ENCODE peak calls at places on chromosome 20, in seven cellular contexts. R is activated effector memory CD4-positive, alpha-beta T cell treated with Interleukin-2 at 50 U/mL for 16 hours; Z is psoas muscle; B is activated T-helper 1 cell treated with anti-CD3 and anti-CD28 coated beads, Interleukin-2, amount 50 U/mL, for 16 hours; E is M059J; L is nucleus accumbens; T is NCI-H2029 treated with DMSO at 0.1 percent for 48 hours. W is an unnamed sample.
A peak's percentile ranks its signal among the peaks of the same experiment; 100 is the strongest.

GRCh38 chr20:53872081-53872541 is 198.3 kb downstream of the BCAS1 start:
- DNase-seq in R (no peak), T (no peak), B (no peak), E (peak; percentile 46), Z (no peak), L (no peak), W (no peak)

GRCh38 chr20:49427751-49428518 is 54.5 kb downstream of the KCNB1 start:
- DNase-seq in L (no peak), Z (no peak), R (no peak), T (no peak), B (no peak), E (no peak), W (no peak)

GRCh38 chr20:47173596-47174216 is 182.8 kb downstream of the ZMYND8 start:
- DNase-seq in R (no peak), L (no peak), B (no peak), Z (no peak), E (no peak), T (no peak), W (no peak)

GRCh38 chr20:41136695-41137411 is 490 bp upstream of the PLCG1 start:
- DNase-seq in L (peak; percentile 82), B (peak; percentile 79), R (peak; percentile 78), T (no peak), E (peak; percentile 82), Z (peak; percentile 93), W (peak; percentile 10)

GRCh38 chr20:40050596-40050995 is 638.4 kb downstream of the MAFB start:
- DNase-seq in Z (no peak), R (no peak), B (no peak), E (no peak), L (no peak), T (no peak), W (no peak)

GRCh38 chr20:36579996-36580545 is 6.7 kb downstream of the TGIF2 start:
- DNase-seq in Z (no peak), T (no peak), E (peak; percentile 77), L (no peak), B (no peak), R (no peak), W (no peak)

GRCh38 chr20:20406306-20406705 is 38.4 kb downstream of the INSM1 start:
- DNase-seq in T (no peak), E (no peak), L (no peak), B (no peak), Z (no peak), R (no peak), W (no peak)

GRCh38 chr20:10429443-10429981 is 4.5 kb downstream of the MKKS start:
- DNase-seq in Z (no peak), L (no peak), R (no peak), T (no peak), E (no peak), B (no peak), W (no peak)

GRCh38 chr20:17969276-17969883 is 562 bp downstream of the MGME1 start:
- DNase-seq in B (no peak), R (no peak), Z (peak; percentile 40), T (no peak), E (peak; percentile 74), L (no peak), W (peak; percentile 58)

GRCh38 chr20:59123677-59124060 is 40.0 kb upstream of the ZNF831 start:
- DNase-seq in B (no peak), R (no peak), E (no peak), L (no peak), Z (no peak), T (no peak), W (no peak)

GRCh38 chr20:58340853-58341252 is 31.3 kb downstream of the RAB22A start:
- DNase-seq in T (no peak), L (no peak), B (no peak), E (peak; percentile 68), Z (no peak), R (no peak), W (no peak)

GRCh38 chr20:25040438-25040831 is 17.5 kb downstream of the ACSS1 start:
- DNase-seq in R (no peak), T (no peak), B (no peak), L (no peak), E (peak; percentile 45), Z (peak; percentile 40), W (peak; percentile 60)